ENCODE peak calls at places on chromosomes 13 and 19, in seven cellular contexts. L is COR-L47; N is fibroblast of mammary gland; E is esophagus squamous epithelium; G is effector memory CD4-positive, alpha-beta T cell; K is glutamatergic neuron; A is fibroblast of gingiva. T is an unnamed sample.

GRCh38 chr13:93797463-93797862 is 570.9 kb downstream of the GPC6 start:
- DNase-seq in L (no peak), G (no peak), E (no peak), K (no peak), N (peak; percentile 8), A (no peak), T (no peak)

GRCh38 chr13:80476953-80477352 is 136.0 kb upstream of the SPRY2 start:
- DNase-seq in K (no peak), G (no peak), N (no peak), L (no peak), E (no peak), A (no peak), T (no peak)

GRCh38 chr19:55686311-55687050 is 11.5 kb downstream of the EPN1 start:
- DNase-seq in L (no peak), N (no peak), K (no peak), E (no peak), G (no peak), A (no peak), T (no peak)

GRCh38 chr13:100235311-100235901 is 146.5 kb downstream of the PCCA start:
- DNase-seq in N (peak; percentile 79), G (no peak), L (peak; percentile 77), A (peak; percentile 56), K (no peak), E (no peak), T (no peak)

GRCh38 chr19:45476349-45476717 is 8.5 kb downstream of the FOSB start:
- DNase-seq in N (no peak), E (no peak), G (peak; percentile 51), A (no peak), K (no peak), L (no peak), T (no peak)

GRCh38 chr13:82717249-82717648 is 1165.0 kb downstream of the SLITRK1 start:
- DNase-seq in A (peak; percentile 64), G (no peak), K (no peak), E (no peak), L (no peak), N (peak; percentile 80), T (no peak)

GRCh38 chr13:62123409-62123808 is 707.8 kb upstream of the PCDH20 start:
- DNase-seq in E (no peak), L (no peak), N (no peak), A (no peak), G (no peak), K (no peak), T (no peak)

GRCh38 chr13:42971670-42972355 is 20.2 kb downstream of the EPSTI1 start:
- DNase-seq in A (peak; percentile 57), N (peak; percentile 72), E (no peak), L (no peak), K (no peak), G (no peak), T (no peak)

GRCh38 chr13:48400820-48401219 is 12.1 kb downstream of the LPAR6 start:
- DNase-seq in N (peak; percentile 64), L (no peak), A (peak; percentile 88), E (no peak), K (no peak), G (no peak), T (no peak)

GRCh38 chr13:21005193-21005592 is 56.2 kb downstream of the LATS2 start:
- DNase-seq in G (no peak), L (no peak), K (no peak), A (no peak), N (no peak), E (no peak), T (no peak)

GRCh38 chr19:19152668-19153384 is 14.5 kb upstream of the TMEM161A start:
- DNase-seq in K (no peak), G (no peak), L (no peak), E (no peak), N (no peak), A (no peak), T (no peak)

GRCh38 chr19:43476606-43477005 is 11.2 kb upstream of the LYPD3 start:
- DNase-seq in K (no peak), E (no peak), A (peak; percentile 93), L (no peak), N (peak; percentile 71), G (no peak), T (no peak)

GRCh38 chr13:26473571-26474230 is 83.8 kb upstream of the WASF3 start:
- DNase-seq in N (no peak), K (no peak), L (no peak), A (no peak), G (no peak), E (no peak), T (no peak)

GRCh38 chr13:69950160-69950559 is 157.5 kb upstream of the ATXN8OS start:
- DNase-seq in E (no peak), K (no peak), L (no peak), G (no peak), N (no peak), A (no peak), T (no peak)

GRCh38 chr19:7742991-7743390 is 4.3 kb downstream of the CD209 start:
- DNase-seq in A (no peak), N (no peak), L (no peak), E (no peak), G (no peak), K (no peak), T (no peak)

GRCh38 chr19:47798904-47799266 is 5.5 kb downstream of the TPRX1 start:
- DNase-seq in A (no peak), L (no peak), K (no peak), N (no peak), G (no peak), E (no peak), T (no peak)

GRCh38 chr13:80337011-80337688 is 3.8 kb downstream of the SPRY2 start:
- DNase-seq in K (peak; percentile 18), A (peak; percentile 19), L (no peak), G (no peak), N (peak; percentile 25), E (no peak), T (no peak)

GRCh38 chr13:78602561-78603239 is 652 bp downstream of the POU4F1 start:
- DNase-seq in A (no peak), E (no peak), G (no peak), L (no peak), K (no peak), N (no peak), T (no peak)

GRCh38 chr13:52104624-52105023 is 24.2 kb downstream of the NEK5 start:
- DNase-seq in G (no peak), K (no peak), E (no peak), L (no peak), A (no peak), N (peak; percentile 6), T (no peak)

GRCh38 chr19:2627319-2627829 is 75.1 kb downstream of the GNG7 start:
- DNase-seq in G (no peak), E (peak; percentile 63), N (peak; percentile 99), K (no peak), L (peak; percentile 45), A (peak; percentile 93), T (no peak)

GRCh38 chr13:66501187-66501586 is 728.9 kb downstream of the PCDH9 start:
- DNase-seq in G (no peak), A (peak; percentile 71), E (no peak), K (no peak), L (no peak), N (peak; percentile 63), T (no peak)

GRCh38 chr19:42542791-42543190 is 14.5 kb upstream of the CEACAM1 start:
- DNase-seq in N (no peak), A (no peak), E (no peak), G (no peak), K (no peak), L (no peak), T (no peak)

GRCh38 chr19:47778954-47779351 is 450 bp downstream of the SELENOW start:
- DNase-seq in N (peak; percentile 27), L (no peak), K (no peak), A (peak; percentile 18), G (no peak), E (no peak), T (no peak)

GRCh38 chr19:1758959-1759903 is 5.9 kb downstream of the ONECUT3 start:
- DNase-seq in E (no peak), L (no peak), K (no peak), A (no peak), N (no peak), G (no peak), T (no peak)

GRCh38 chr13:39281539-39282150 is 243.4 kb downstream of the NHLRC3 start:
- DNase-seq in L (no peak), E (no peak), K (no peak), N (no peak), A (no peak), G (no peak), T (no peak)

GRCh38 chr19:18418725-18419194 is 438 bp upstream of the SSBP4 start:
- DNase-seq in G (no peak), E (no peak), N (no peak), K (peak; percentile 48), A (peak; percentile 45), L (no peak), T (no peak)

GRCh38 chr19:9323557-9323918 is 441 bp upstream of the ZNF559 start:
- DNase-seq in K (peak; percentile 27), A (peak; percentile 91), E (no peak), G (peak; percentile 44), N (peak; percentile 82), L (peak; percentile 81), T (no peak)

T was measured in GM12892.